ENCODE peak calls at places on chromosome 6, in five cellular contexts. E, H, A, P and B are unnamed samples.
A peak's percentile ranks its signal among the peaks of the same experiment; 100 is the strongest.

GRCh38 chr6:47160702-47161101 is 118.6 kb upstream of the ADGRF1 start:
- DNase-seq in E (no peak), H (no peak), A (no peak), P (no peak), B (no peak)

GRCh38 chr6:26501482-26501986 is 1.4 kb downstream of the BTN1A1 start:
- DNase-seq in E (no peak), H (no peak), A (no peak), P (no peak), B (no peak)

GRCh38 chr6:9540126-9540525 is 874.7 kb downstream of the TFAP2A start:
- DNase-seq in E (no peak), H (no peak), A (no peak), P (no peak), B (no peak)

GRCh38 chr6:17938885-17939284 is 48.5 kb downstream of the KIF13A start:
- DNase-seq in E (no peak), H (no peak), A (no peak), P (no peak), B (no peak)

GRCh38 chr6:146598785-146599405 is at the start of gene ADGB:
- DNase-seq in E (no peak), H (no peak), A (no peak), P (no peak), B (no peak)

GRCh38 chr6:11241793-11242201 is 9.3 kb upstream of the NEDD9 start:
- DNase-seq in E (no peak), H (no peak), A (no peak), P (no peak), B (no peak)

GRCh38 chr6:165807249-165807951 is 144.4 kb upstream of the PDE10A start:
- DNase-seq in E (no peak), H (no peak), A (no peak), P (no peak), B (no peak)

GRCh38 chr6:166467436-166468000 is 84.8 kb upstream of the MPC1 start:
- DNase-seq in E (no peak), H (no peak), A (no peak), P (no peak), B (no peak)

GRCh38 chr6:33828764-33829731 is 25.2 kb upstream of the MLN start:
- DNase-seq in E (peak; percentile 20), H (no peak), A (no peak), P (no peak), B (no peak)

GRCh38 chr6:150072201-150072600 is 3.3 kb upstream of the ULBP3 start:
- DNase-seq in E (no peak), H (no peak), A (no peak), P (no peak), B (no peak)

GRCh38 chr6:153941768-153942167 is 97.3 kb upstream of the OPRM1 start:
- DNase-seq in E (no peak), H (no peak), A (no peak), P (no peak), B (no peak)

GRCh38 chr6:209432-210103 is 82.7 kb upstream of the DUSP22 start:
- DNase-seq in E (no peak), H (no peak), A (no peak), P (no peak), B (no peak)

GRCh38 chr6:138945354-138945753 is 42.7 kb downstream of the REPS1 start:
- DNase-seq in E (no peak), H (no peak), A (no peak), P (no peak), B (no peak)

GRCh38 chr6:141393405-141394124 is 739.2 kb upstream of the GJE1 start:
- DNase-seq in E (no peak), H (no peak), A (no peak), P (no peak), B (no peak)

GRCh38 chr6:106069478-106069877 is 16.7 kb upstream of the PRDM1 start:
- DNase-seq in E (no peak), H (peak; percentile 96), A (no peak), P (peak; percentile 36), B (no peak)

GRCh38 chr6:160790028-160790792 is 88.2 kb downstream of the PLG start:
- DNase-seq in E (no peak), H (no peak), A (no peak), P (no peak), B (no peak)

GRCh38 chr6:37456816-37457560 is 24.0 kb downstream of the CMTR1 start:
- DNase-seq in E (no peak), H (no peak), A (no peak), P (no peak), B (no peak)

GRCh38 chr6:150395388-150396009 is 26.7 kb downstream of the IYD start:
- DNase-seq in E (peak; percentile 31), H (no peak), A (no peak), P (peak; percentile 61), B (no peak)